ENCODE peak calls at places on chromosomes 12 and 14, in nine cellular contexts. One of them, this sample, is unnamed.

GRCh38 chr12:30862486-30862885 is 64.1 kb upstream of the TSPAN11 start:
- DNase-seq in BE2C: peak
- DNase-seq in uterus: no peak
- DNase-seq in ovary: no peak
- DNase-seq in HepG2: no peak
- DNase-seq in fibroblast of the aortic adventitia: peak
- DNase-seq in cardiac fibroblast: peak
- DNase-seq in fibroblast of lung: peak
- DNase-seq in AG09309: no peak
- DNase-seq in this sample: peak

GRCh38 chr14:103728721-103729120 is 13.1 kb downstream of the ZFYVE21 start:
- DNase-seq in fibroblast of the aortic adventitia: no peak
- DNase-seq in ovary: no peak
- DNase-seq in BE2C: no peak
- DNase-seq in HepG2: no peak
- DNase-seq in fibroblast of lung: no peak
- DNase-seq in uterus: no peak
- DNase-seq in AG09309: no peak
- DNase-seq in cardiac fibroblast: no peak
- DNase-seq in this sample: no peak

GRCh38 chr14:79251278-79251677 is 960.0 kb downstream of the DIO2 start:
- DNase-seq in ovary: no peak
- DNase-seq in BE2C: no peak
- DNase-seq in fibroblast of the aortic adventitia: no peak
- DNase-seq in fibroblast of lung: no peak
- DNase-seq in AG09309: no peak
- DNase-seq in cardiac fibroblast: no peak
- DNase-seq in HepG2: no peak
- DNase-seq in uterus: no peak
- DNase-seq in this sample: no peak

GRCh38 chr14:81516941-81517797 is 16.5 kb downstream of the SEL1L start:
- DNase-seq in cardiac fibroblast: peak
- DNase-seq in fibroblast of lung: peak
- DNase-seq in uterus: peak
- DNase-seq in ovary: peak
- DNase-seq in BE2C: no peak
- DNase-seq in fibroblast of the aortic adventitia: peak
- DNase-seq in HepG2: peak
- DNase-seq in AG09309: peak
- DNase-seq in this sample: peak

GRCh38 chr12:49201595-49202295 is 12.9 kb upstream of the TUBA1A start:
- DNase-seq in HepG2: no peak
- DNase-seq in ovary: no peak
- DNase-seq in uterus: peak
- DNase-seq in fibroblast of the aortic adventitia: peak
- DNase-seq in AG09309: peak
- DNase-seq in fibroblast of lung: peak
- DNase-seq in BE2C: peak
- DNase-seq in cardiac fibroblast: peak
- DNase-seq in this sample: peak

GRCh38 chr14:26199599-26200370 is 398.0 kb downstream of the NOVA1 start:
- DNase-seq in cardiac fibroblast: peak
- DNase-seq in HepG2: no peak
- DNase-seq in AG09309: no peak
- DNase-seq in fibroblast of lung: peak
- DNase-seq in BE2C: no peak
- DNase-seq in fibroblast of the aortic adventitia: peak
- DNase-seq in ovary: no peak
- DNase-seq in uterus: no peak
- DNase-seq in this sample: no peak

GRCh38 chr12:108510836-108511235 is 4.2 kb upstream of the FICD start:
- DNase-seq in ovary: no peak
- DNase-seq in HepG2: no peak
- DNase-seq in uterus: no peak
- DNase-seq in BE2C: no peak
- DNase-seq in AG09309: no peak
- DNase-seq in fibroblast of the aortic adventitia: no peak
- DNase-seq in cardiac fibroblast: no peak
- DNase-seq in fibroblast of lung: no peak
- DNase-seq in this sample: no peak

GRCh38 chr12:79294590-79294989 is 396.2 kb downstream of the PAWR start:
- DNase-seq in fibroblast of the aortic adventitia: no peak
- DNase-seq in AG09309: no peak
- DNase-seq in uterus: no peak
- DNase-seq in ovary: no peak
- DNase-seq in HepG2: no peak
- DNase-seq in fibroblast of lung: no peak
- DNase-seq in BE2C: no peak
- DNase-seq in cardiac fibroblast: no peak
- DNase-seq in this sample: no peak

GRCh38 chr12:630656-631632 is 32.3 kb downstream of the NINJ2 start:
- DNase-seq in uterus: no peak
- DNase-seq in cardiac fibroblast: no peak
- DNase-seq in BE2C: no peak
- DNase-seq in HepG2: no peak
- DNase-seq in ovary: no peak
- DNase-seq in AG09309: no peak
- DNase-seq in fibroblast of the aortic adventitia: no peak
- DNase-seq in fibroblast of lung: no peak
- DNase-seq in this sample: no peak

GRCh38 chr14:68882235-68882634 is 89.4 kb upstream of the ZFP36L1 start:
- DNase-seq in uterus: no peak
- DNase-seq in ovary: no peak
- DNase-seq in fibroblast of lung: no peak
- DNase-seq in BE2C: no peak
- DNase-seq in HepG2: no peak
- DNase-seq in cardiac fibroblast: no peak
- DNase-seq in fibroblast of the aortic adventitia: no peak
- DNase-seq in AG09309: no peak
- DNase-seq in this sample: no peak

GRCh38 chr12:4292266-4293063 is 18.9 kb downstream of the CCND2 start:
- DNase-seq in AG09309: no peak
- DNase-seq in fibroblast of lung: no peak
- DNase-seq in fibroblast of the aortic adventitia: no peak
- DNase-seq in cardiac fibroblast: no peak
- DNase-seq in uterus: no peak
- DNase-seq in BE2C: no peak
- DNase-seq in HepG2: no peak
- DNase-seq in ovary: no peak
- DNase-seq in this sample: no peak

GRCh38 chr14:32473476-32473875 is 144.4 kb downstream of the AKAP6 start:
- DNase-seq in ovary: peak
- DNase-seq in BE2C: no peak
- DNase-seq in AG09309: no peak
- DNase-seq in uterus: peak
- DNase-seq in fibroblast of lung: no peak
- DNase-seq in fibroblast of the aortic adventitia: peak
- DNase-seq in HepG2: peak
- DNase-seq in cardiac fibroblast: peak
- DNase-seq in this sample: no peak

GRCh38 chr14:95507174-95507573 is 9.3 kb downstream of the SYNE3 start:
- DNase-seq in HepG2: no peak
- DNase-seq in uterus: peak
- DNase-seq in cardiac fibroblast: peak
- DNase-seq in ovary: peak
- DNase-seq in fibroblast of the aortic adventitia: peak
- DNase-seq in AG09309: peak
- DNase-seq in fibroblast of lung: peak
- DNase-seq in BE2C: peak
- DNase-seq in this sample: peak

GRCh38 chr12:124394462-124395128 is 99.7 kb downstream of the RFLNA start:
- DNase-seq in HepG2: no peak
- DNase-seq in fibroblast of the aortic adventitia: peak
- DNase-seq in fibroblast of lung: no peak
- DNase-seq in BE2C: no peak
- DNase-seq in uterus: peak
- DNase-seq in ovary: no peak
- DNase-seq in cardiac fibroblast: no peak
- DNase-seq in AG09309: no peak
- DNase-seq in this sample: peak

GRCh38 chr14:103697196-103697595 is 18.1 kb downstream of the XRCC3 start:
- DNase-seq in fibroblast of lung: no peak
- DNase-seq in uterus: no peak
- DNase-seq in ovary: no peak
- DNase-seq in AG09309: no peak
- DNase-seq in cardiac fibroblast: no peak
- DNase-seq in HepG2: no peak
- DNase-seq in fibroblast of the aortic adventitia: no peak
- DNase-seq in BE2C: no peak
- DNase-seq in this sample: no peak

DNA sequence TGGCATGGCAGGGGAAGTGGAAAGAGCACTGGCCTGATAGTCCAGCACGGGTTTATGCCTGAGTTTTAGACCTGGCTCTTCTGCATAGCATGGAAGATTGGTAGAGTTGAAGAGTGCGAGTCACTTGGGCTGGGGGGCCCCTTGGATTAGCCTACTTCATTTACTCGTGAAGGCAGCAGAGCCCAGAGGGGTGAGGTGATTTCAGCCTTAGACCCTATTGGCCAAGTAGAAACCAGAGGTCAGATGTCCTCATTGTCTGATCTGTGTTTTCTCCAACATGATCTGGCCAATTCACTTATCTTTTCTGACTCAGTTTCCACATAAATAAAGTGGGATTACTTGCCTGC is 1.9 kb downstream of the PLEKHG3 start:
- DNase-seq in BE2C: peak
- DNase-seq in cardiac fibroblast: no peak
- DNase-seq in ovary: no peak
- DNase-seq in AG09309: no peak
- DNase-seq in fibroblast of lung: no peak
- DNase-seq in uterus: no peak
- DNase-seq in HepG2: no peak
- DNase-seq in fibroblast of the aortic adventitia: no peak
- DNase-seq in this sample: no peak
- H3K4me3 ChIP-seq in BE2C: peak
- H3K4me3 ChIP-seq in cardiac fibroblast: no peak
- H3K4me3 ChIP-seq in ovary: peak
- H3K4me3 ChIP-seq in AG09309: no peak
- H3K4me3 ChIP-seq in fibroblast of lung: no peak
- H3K4me3 ChIP-seq in uterus: peak
- H3K4me3 ChIP-seq in HepG2: peak
- H3K4me3 ChIP-seq in fibroblast of the aortic adventitia: no peak
- H3K4me3 ChIP-seq in this sample: peak

GRCh38 chr12:15856097-15856982 is 25.8 kb upstream of the STRAP start:
- DNase-seq in ovary: no peak
- DNase-seq in HepG2: peak
- DNase-seq in BE2C: peak
- DNase-seq in cardiac fibroblast: peak
- DNase-seq in fibroblast of lung: peak
- DNase-seq in AG09309: no peak
- DNase-seq in fibroblast of the aortic adventitia: peak
- DNase-seq in uterus: peak
- DNase-seq in this sample: peak
- TF ChIP-seq CTCF in ovary: peak
- TF ChIP-seq CTCF in HepG2: peak
- TF ChIP-seq CTCF in BE2C: peak
- TF ChIP-seq CTCF in cardiac fibroblast: peak
- TF ChIP-seq CTCF in fibroblast of lung: peak
- TF ChIP-seq CTCF in AG09309: peak
- TF ChIP-seq CTCF in fibroblast of the aortic adventitia: peak
- TF ChIP-seq CTCF in uterus: peak
- TF ChIP-seq CTCF in this sample: peak

DNA sequence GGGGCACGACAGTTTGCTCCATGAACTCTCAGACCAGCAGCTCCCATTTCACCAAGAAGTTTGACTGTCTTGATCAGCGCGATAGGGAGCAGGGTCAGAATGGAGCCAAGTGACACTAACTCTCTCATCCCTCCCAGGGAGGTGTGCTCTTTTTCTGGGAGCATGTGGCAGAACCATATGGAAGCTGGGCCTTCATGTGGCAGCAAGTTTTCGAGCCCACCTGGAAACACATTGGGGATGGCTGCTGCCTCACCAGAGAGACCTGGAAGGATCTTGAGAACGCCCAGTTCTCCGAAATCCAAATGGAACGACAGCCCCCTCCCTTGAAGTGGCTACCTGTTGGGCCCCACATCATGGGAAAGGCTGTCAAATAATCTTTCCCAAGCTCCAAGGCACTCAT is 24.0 kb downstream of the ITGA7 start:
- DNase-seq in fibroblast of the aortic adventitia: no peak
- DNase-seq in AG09309: no peak
- DNase-seq in cardiac fibroblast: no peak
- DNase-seq in HepG2: no peak
- DNase-seq in fibroblast of lung: no peak
- DNase-seq in ovary: no peak
- DNase-seq in uterus: no peak
- DNase-seq in BE2C: no peak
- DNase-seq in this sample: no peak
- H3K4me3 ChIP-seq in fibroblast of the aortic adventitia: no peak
- H3K4me3 ChIP-seq in AG09309: no peak
- H3K4me3 ChIP-seq in cardiac fibroblast: no peak
- H3K4me3 ChIP-seq in HepG2: no peak
- H3K4me3 ChIP-seq in fibroblast of lung: no peak
- H3K4me3 ChIP-seq in ovary: no peak
- H3K4me3 ChIP-seq in uterus: no peak
- H3K4me3 ChIP-seq in BE2C: no peak
- H3K4me3 ChIP-seq in this sample: no peak

GRCh38 chr12:27564612-27565213 is 40.7 kb downstream of the PPFIBP1 start:
- DNase-seq in AG09309: no peak
- DNase-seq in HepG2: no peak
- DNase-seq in fibroblast of the aortic adventitia: no peak
- DNase-seq in cardiac fibroblast: peak
- DNase-seq in ovary: no peak
- DNase-seq in fibroblast of lung: no peak
- DNase-seq in BE2C: peak
- DNase-seq in uterus: no peak
- DNase-seq in this sample: no peak

GRCh38 chr12:27571463-27571862 is 47.5 kb downstream of the PPFIBP1 start:
- DNase-seq in ovary: no peak
- DNase-seq in uterus: no peak
- DNase-seq in AG09309: peak
- DNase-seq in HepG2: no peak
- DNase-seq in BE2C: no peak
- DNase-seq in cardiac fibroblast: peak
- DNase-seq in fibroblast of the aortic adventitia: peak
- DNase-seq in fibroblast of lung: peak
- DNase-seq in this sample: peak

GRCh38 chr12:27561535-27562350 is 37.7 kb downstream of the PPFIBP1 start:
- DNase-seq in AG09309: no peak
- DNase-seq in BE2C: no peak
- DNase-seq in ovary: no peak
- DNase-seq in fibroblast of lung: no peak
- DNase-seq in fibroblast of the aortic adventitia: no peak
- DNase-seq in uterus: no peak
- DNase-seq in HepG2: no peak
- DNase-seq in cardiac fibroblast: peak
- DNase-seq in this sample: no peak

GRCh38 chr12:27566626-27567025 is 42.6 kb downstream of the PPFIBP1 start:
- DNase-seq in fibroblast of the aortic adventitia: no peak
- DNase-seq in uterus: no peak
- DNase-seq in fibroblast of lung: no peak
- DNase-seq in AG09309: no peak
- DNase-seq in cardiac fibroblast: no peak
- DNase-seq in ovary: no peak
- DNase-seq in BE2C: no peak
- DNase-seq in HepG2: no peak
- DNase-seq in this sample: no peak

DNA sequence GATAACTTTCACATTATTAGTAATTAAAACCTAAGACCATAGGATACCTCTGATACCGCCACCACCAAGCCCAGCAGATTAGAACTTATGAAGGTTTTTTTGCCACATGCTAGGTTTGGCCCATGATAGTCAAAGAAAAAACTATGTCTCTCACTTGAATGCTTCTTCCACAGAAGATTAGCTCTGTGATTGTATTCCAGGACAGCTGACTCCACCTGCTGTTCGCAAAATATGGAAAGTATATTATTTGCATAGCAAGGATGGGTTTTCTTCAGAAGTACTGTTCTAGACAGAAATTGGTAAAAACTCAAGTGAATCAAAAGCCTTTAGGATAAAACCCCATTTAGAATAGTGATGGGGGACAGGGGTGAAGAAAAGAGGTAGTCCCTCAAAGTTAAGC is 42.2 kb downstream of the PPFIBP1 start:
- DNase-seq in fibroblast of the aortic adventitia: no peak
- DNase-seq in uterus: no peak
- DNase-seq in ovary: no peak
- DNase-seq in HepG2: no peak
- DNase-seq in BE2C: no peak
- DNase-seq in fibroblast of lung: peak
- DNase-seq in AG09309: no peak
- DNase-seq in cardiac fibroblast: no peak
- DNase-seq in this sample: no peak
- TF ChIP-seq CTCF in fibroblast of the aortic adventitia: no peak
- TF ChIP-seq CTCF in uterus: no peak
- TF ChIP-seq CTCF in ovary: no peak
- TF ChIP-seq CTCF in HepG2: peak
- TF ChIP-seq CTCF in BE2C: no peak
- TF ChIP-seq CTCF in fibroblast of lung: no peak
- TF ChIP-seq CTCF in AG09309: no peak
- TF ChIP-seq CTCF in cardiac fibroblast: no peak
- TF ChIP-seq CTCF in this sample: peak

This sample was measured in fibroblast of villous mesenchyme.